ENCODE peak calls at places on chromosome X, in seven cellular contexts. C is stimulated activated CD8-positive, alpha-beta memory T cell treated with anti-CD3 and anti-CD28 coated beads, Interleukin-7, amount 100 ng/mL, for 1 hour; M is EL; J is gastrocnemius medialis; U is dorsolateral prefrontal cortex; O is endothelial cell of umbilical vein; Z is stimulated activated CD4-positive, alpha-beta T cell treated with anti-CD3 and anti-CD28 coated beads, Interleukin-4, amount 100 ng/mL, for 24 hours. R is an unnamed sample.

GRCh38 chrX:7120578-7121219 is 26.8 kb upstream of the STS start:
- DNase-seq in Z (no peak), O (peak), M (peak), J (no peak), C (no peak), U (no peak), R (no peak)

GRCh38 chrX:140918398-140919043 is 83.9 kb upstream of the SPANXB1 start:
- DNase-seq in Z (peak), M (peak), O (peak), U (peak), J (no peak), C (no peak), R (no peak)

GRCh38 chrX:106619797-106620196 is 8.0 kb downstream of the RADX start:
- DNase-seq in C (no peak), O (peak), Z (no peak), U (no peak), J (no peak), M (no peak), R (no peak)

GRCh38 chrX:134171661-134172587 is 65.1 kb upstream of the CCDC160 start:
- DNase-seq in C (no peak), J (no peak), O (peak), Z (peak), U (peak), M (no peak), R (peak)

GRCh38 chrX:12890467-12890866 is 16.0 kb upstream of the TLR8 start:
- DNase-seq in Z (no peak), J (no peak), O (no peak), M (no peak), U (no peak), C (no peak), R (no peak)

GRCh38 chrX:3262906-3263305 is 83.5 kb downstream of the MXRA5 start:
- DNase-seq in O (peak), Z (no peak), C (no peak), J (no peak), U (no peak), M (peak), R (no peak)

GRCh38 chrX:119236599-119237525 is 777 bp downstream of the PGRMC1 start:
- DNase-seq in J (no peak), O (peak), U (peak), M (peak), C (peak), Z (peak), R (no peak)

GRCh38 chrX:46791927-46792825 is 33.3 kb upstream of the SLC9A7 start:
- DNase-seq in O (peak), Z (peak), U (no peak), J (no peak), C (no peak), M (peak), R (no peak)

GRCh38 chrX:9681011-9681410 is 84.6 kb downstream of the GPR143 start:
- DNase-seq in Z (no peak), C (no peak), U (no peak), J (no peak), M (no peak), O (no peak), R (no peak)

GRCh38 chrX:69179380-69179911 is 14.2 kb upstream of the PJA1 start:
- DNase-seq in U (peak), M (no peak), O (no peak), J (no peak), C (no peak), Z (no peak), R (peak)

GRCh38 chrX:114127411-114128025 is 456.4 kb upstream of the HTR2C start:
- DNase-seq in J (no peak), U (no peak), Z (no peak), O (no peak), M (no peak), C (no peak), R (no peak)

GRCh38 chrX:153521034-153521433 is 3.6 kb downstream of the ATP2B3 start:
- DNase-seq in Z (no peak), C (no peak), J (no peak), O (no peak), U (peak), M (no peak), R (no peak)

GRCh38 chrX:15564981-15565579 is 35.7 kb downstream of the ACE2 start:
- DNase-seq in C (no peak), O (peak), U (peak), J (peak), M (peak), Z (no peak), R (peak)

GRCh38 chrX:63918611-63919010 is 133.6 kb upstream of the ARHGEF9 start:
- DNase-seq in J (no peak), O (no peak), U (no peak), M (peak), Z (no peak), C (no peak), R (no peak)

GRCh38 chrX:42739771-42740170 is 38.2 kb downstream of the PPP1R2C start:
- DNase-seq in C (no peak), U (no peak), M (no peak), J (no peak), O (no peak), Z (no peak), R (no peak)

GRCh38 chrX:22666441-22666840 is 333.3 kb upstream of the DDX53 start:
- DNase-seq in M (peak), C (no peak), J (no peak), U (peak), Z (no peak), O (peak), R (peak)

GRCh38 chrX:47240619-47241018 is 7.8 kb downstream of the USP11 start:
- DNase-seq in J (no peak), O (no peak), U (no peak), Z (no peak), M (no peak), C (no peak), R (no peak)

GRCh38 chrX:150731795-150732194 is 38.6 kb downstream of the MTMR1 start:
- DNase-seq in C (no peak), O (no peak), Z (peak), J (peak), U (peak), M (peak), R (no peak)

GRCh38 chrX:86002076-86002896 is 45.1 kb downstream of the CHM start:
- DNase-seq in C (no peak), O (no peak), U (no peak), J (no peak), M (peak), Z (no peak), R (no peak)

GRCh38 chrX:10617964-10618342 is 2.4 kb downstream of the MID1 start:
- DNase-seq in C (no peak), O (peak), M (peak), U (no peak), Z (no peak), J (no peak), R (no peak)

GRCh38 chrX:133938530-133938929 is 46.9 kb downstream of the GPC3 start:
- DNase-seq in M (no peak), Z (no peak), O (no peak), U (no peak), J (no peak), C (no peak), R (no peak)

GRCh38 chrX:41022579-41022978 is 62.7 kb upstream of the USP9X start:
- DNase-seq in J (no peak), O (no peak), C (no peak), U (no peak), M (peak), Z (no peak), R (no peak)

GRCh38 chrX:18861436-18861950 is 122.4 kb downstream of the PHKA2 start:
- DNase-seq in O (no peak), U (no peak), M (no peak), J (no peak), C (no peak), Z (no peak), R (no peak)

GRCh38 chrX:102808336-102808735 is 87.8 kb downstream of the GPRASP3 start:
- DNase-seq in O (no peak), U (no peak), C (no peak), M (peak), Z (no peak), J (no peak), R (no peak)

GRCh38 chrX:24145340-24146186 is 4.0 kb upstream of the ZFX start:
- DNase-seq in U (no peak), C (no peak), Z (no peak), M (peak), O (peak), J (no peak), R (no peak)

R was measured in hypothalamus.